ENCODE peak calls at places on chromosomes 3 and 15, in five cellular contexts. L is progenitor cell of endocrine pancreas, P is neural crest cell, V is tibial artery, Y is body of pancreas. T is an unnamed sample.

GRCh38 chr3:60829058-60829457 is 422.2 kb downstream of the FHIT start:
- DNase-seq in P (no peak), V (no peak), L (no peak), Y (no peak), T (no peak)

GRCh38 chr3:49570033-49570654 is 15.9 kb downstream of the BSN start:
- DNase-seq in L (no peak), V (no peak), Y (no peak), P (no peak), T (no peak)

GRCh38 chr15:91306155-91306554 is 206.1 kb downstream of the SV2B start:
- DNase-seq in P (no peak), Y (no peak), L (no peak), V (no peak), T (no peak)

GRCh38 chr3:126270145-126270811 is 86.9 kb downstream of the KLF15 start:
- DNase-seq in L (no peak), P (no peak), V (peak), Y (peak), T (peak)

GRCh38 chr3:42262525-42262924 is 3.5 kb downstream of the CCK start:
- DNase-seq in Y (no peak), P (no peak), V (no peak), L (no peak), T (no peak)

GRCh38 chr3:136804813-136805212 is 14.1 kb upstream of the SLC35G2 start:
- DNase-seq in V (no peak), P (no peak), Y (peak), L (no peak), T (no peak)

GRCh38 chr15:58758141-58758540 is 8.6 kb upstream of the ADAM10 start:
- DNase-seq in Y (no peak), V (no peak), P (no peak), L (no peak), T (peak)

GRCh38 chr3:114205541-114205940 is 26.7 kb upstream of the DRD3 start:
- DNase-seq in P (no peak), V (no peak), L (no peak), Y (no peak), T (no peak)

GRCh38 chr15:98121514-98121913 is 161.0 kb downstream of the ARRDC4 start:
- DNase-seq in V (no peak), Y (no peak), L (no peak), P (no peak), T (no peak)

GRCh38 chr3:157239082-157239704 is 79.2 kb upstream of the CCNL1 start:
- DNase-seq in P (peak), L (peak), Y (peak), V (no peak), T (peak)

GRCh38 chr3:138898301-138898700 is 48.6 kb downstream of the FOXL2 start:
- DNase-seq in Y (no peak), V (no peak), L (no peak), P (no peak), T (no peak)

GRCh38 chr15:44468713-44469385 is 41.4 kb downstream of the CTDSPL2 start:
- DNase-seq in P (no peak), Y (no peak), V (no peak), L (no peak), T (no peak)

DNA sequence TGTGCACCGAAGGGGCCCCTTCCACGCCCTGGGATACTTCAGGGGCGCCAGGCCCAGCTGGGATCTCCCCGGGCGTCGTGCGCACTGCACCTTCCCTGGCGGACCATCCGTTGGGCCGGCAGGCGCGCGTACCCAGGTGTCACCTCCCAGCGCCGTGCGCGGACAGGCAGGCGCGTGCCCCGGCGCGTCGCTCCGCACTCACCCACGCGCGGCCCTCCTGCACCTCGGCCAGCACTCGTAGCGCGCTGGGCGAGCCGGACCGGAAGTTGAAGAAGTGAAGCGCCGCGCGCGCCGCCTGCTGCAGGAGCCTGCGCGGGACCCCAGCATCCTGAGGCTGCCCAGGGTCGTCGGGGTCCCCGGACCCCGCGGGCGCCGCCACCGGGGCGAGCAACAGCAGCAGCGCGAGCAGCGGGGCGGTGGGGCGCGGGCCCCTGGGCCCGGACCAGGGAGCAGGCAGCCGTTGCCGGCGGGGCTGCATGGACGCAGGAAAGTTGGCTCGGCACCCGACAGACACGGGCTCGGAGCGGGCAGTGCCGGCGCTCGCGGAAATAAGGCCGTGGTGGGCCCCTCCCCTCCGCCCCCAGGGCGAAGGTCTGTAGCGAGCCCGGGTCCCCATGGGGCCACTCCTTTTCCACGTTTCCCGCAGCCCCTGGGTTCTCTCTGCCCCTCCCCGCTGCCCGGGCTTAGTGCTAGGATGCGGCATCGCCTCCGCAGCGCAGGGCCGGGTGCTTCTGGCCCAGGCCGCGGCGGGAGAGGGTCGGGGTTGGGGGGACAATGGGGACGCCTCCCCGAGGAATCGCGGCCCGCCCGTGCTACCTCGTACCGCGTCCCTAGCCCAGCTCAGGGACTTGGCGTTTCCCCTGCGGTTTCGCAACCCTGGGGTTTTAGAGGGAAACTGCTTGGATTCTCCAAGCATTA is at the start of gene RARRES1:
- DNase-seq in V (peak), Y (peak), P (peak), L (peak), T (peak)
- TF ChIP-seq CTCF in V (no peak), Y (no peak), P (no peak), L (peak), T (no peak)

GRCh38 chr3:130857336-130858026 is 36.4 kb upstream of the ATP2C1 start:
- DNase-seq in V (no peak), P (no peak), Y (no peak), L (no peak), T (peak)
- TF ChIP-seq CTCF in V (no peak), P (no peak), Y (no peak), L (no peak), T (no peak)

GRCh38 chr3:116150655-116151054 is 294.6 kb downstream of the LSAMP start:
- DNase-seq in Y (no peak), L (no peak), V (no peak), P (no peak), T (no peak)

GRCh38 chr3:116145613-116146012 is 299.7 kb downstream of the LSAMP start:
- DNase-seq in L (no peak), V (no peak), P (no peak), Y (no peak), T (no peak)

GRCh38 chr3:116153174-116153573 is 292.1 kb downstream of the LSAMP start:
- DNase-seq in V (no peak), L (no peak), P (no peak), Y (no peak), T (no peak)

GRCh38 chr3:116154389-116154788 is 290.9 kb downstream of the LSAMP start:
- DNase-seq in L (no peak), Y (no peak), P (no peak), V (no peak), T (no peak)

DNA sequence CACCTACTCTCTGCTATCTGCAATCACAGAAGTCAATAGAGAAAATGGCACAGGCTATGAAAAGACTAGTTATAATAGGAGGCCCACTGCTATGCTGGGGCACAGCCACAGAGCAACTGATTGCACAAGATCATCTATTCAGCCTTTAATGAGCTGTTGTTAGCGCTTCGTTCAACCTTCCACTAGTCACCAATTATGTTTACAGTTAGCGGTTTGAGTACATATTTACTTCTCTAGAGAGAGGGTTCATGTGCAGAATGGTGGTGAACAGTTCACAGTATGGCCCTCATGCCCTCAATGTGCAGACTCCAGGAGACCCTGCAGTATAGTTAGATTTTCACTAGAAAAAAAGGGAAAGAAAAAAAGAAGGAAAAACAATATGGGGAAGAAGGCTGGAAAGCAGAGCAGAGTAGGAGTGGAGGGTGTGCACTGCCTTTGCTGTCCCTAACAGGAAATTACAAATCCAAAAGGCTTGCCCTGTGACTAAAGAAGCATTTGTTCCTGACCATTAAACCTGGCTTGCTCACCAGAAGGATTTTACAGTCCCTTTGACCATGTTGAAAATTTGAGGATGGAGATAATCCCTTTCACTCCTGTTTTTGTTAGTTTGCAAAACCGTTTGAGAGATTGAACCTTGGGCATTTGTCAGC is 296.3 kb downstream of the LSAMP start:
- DNase-seq in V (no peak), L (no peak), Y (no peak), P (no peak), T (no peak)
- TF ChIP-seq CTCF in V (no peak), L (no peak), Y (no peak), P (no peak), T (no peak)

GRCh38 chr3:52897130-52898109 is at the start of gene STIMATE:
- DNase-seq in P (peak), Y (peak), V (peak), L (peak), T (peak)
- TF ChIP-seq CTCF in P (no peak), Y (no peak), V (no peak), L (no peak), T (no peak)

GRCh38 chr15:85298941-85299340 is 81.5 kb upstream of the AKAP13 start:
- DNase-seq in Y (no peak), V (no peak), L (no peak), P (no peak), T (no peak)

GRCh38 chr15:85302271-85302670 is 78.1 kb upstream of the AKAP13 start:
- DNase-seq in L (no peak), V (no peak), P (no peak), Y (no peak), T (no peak)

GRCh38 chr15:85297537-85297936 is 82.9 kb upstream of the AKAP13 start:
- DNase-seq in L (no peak), P (no peak), V (no peak), Y (no peak), T (no peak)

GRCh38 chr15:85298366-85298765 is 82.0 kb upstream of the AKAP13 start:
- DNase-seq in P (no peak), L (no peak), Y (no peak), V (no peak), T (no peak)

DNA sequence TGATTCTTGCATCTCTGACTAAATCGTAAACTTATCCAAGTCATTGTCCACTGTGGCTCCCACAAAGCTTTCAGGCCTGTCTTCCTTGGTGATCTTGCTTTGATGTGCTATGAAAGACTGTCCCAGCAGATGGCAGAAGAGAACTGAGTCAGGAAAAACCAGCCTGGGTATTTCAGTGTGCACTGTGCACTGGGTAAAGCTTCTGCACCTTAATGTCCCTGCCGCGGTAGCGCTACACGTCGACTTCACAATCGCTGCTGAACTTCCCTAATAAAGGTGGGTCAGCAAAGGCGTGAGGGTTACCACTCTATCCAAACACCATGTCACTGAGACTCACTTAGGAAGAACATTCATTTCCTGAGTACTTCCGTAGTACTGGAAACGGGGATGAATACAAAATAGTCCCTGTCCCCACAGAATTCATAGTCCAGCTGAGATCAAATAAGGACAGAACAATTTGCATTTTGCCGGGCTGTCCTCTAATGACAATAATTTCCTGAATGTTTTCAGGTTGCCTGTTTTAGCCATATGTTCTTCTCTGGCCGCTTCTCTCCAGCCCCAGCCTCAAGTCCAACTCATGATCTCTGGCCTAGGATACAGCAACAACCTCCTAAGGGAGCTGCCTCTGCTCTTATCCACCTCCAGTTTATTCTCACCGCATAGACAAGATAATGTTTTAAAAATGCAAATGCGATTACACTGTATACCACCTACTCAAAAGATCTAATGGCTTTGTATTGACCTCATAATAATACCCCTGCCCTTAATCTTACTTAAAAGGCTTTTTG is 83.6 kb upstream of the AKAP13 start:
- DNase-seq in P (peak), Y (peak), V (no peak), L (peak), T (peak)
- TF ChIP-seq CTCF in P (peak), Y (peak), V (peak), L (peak), T (peak)

GRCh38 chr15:99503411-99503810 is 62.4 kb upstream of the MEF2A start:
- DNase-seq in Y (no peak), P (no peak), L (no peak), V (no peak), T (no peak)

GRCh38 chr15:99507016-99507731 is 58.6 kb upstream of the MEF2A start:
- DNase-seq in Y (peak), P (no peak), V (no peak), L (no peak), T (no peak)

GRCh38 chr15:99506399-99506798 is 59.4 kb upstream of the MEF2A start:
- DNase-seq in V (no peak), Y (no peak), L (no peak), P (no peak), T (no peak)

GRCh38 chr15:99504071-99504822 is 61.5 kb upstream of the MEF2A start:
- DNase-seq in L (no peak), P (no peak), Y (no peak), V (no peak), T (no peak)

GRCh38 chr15:99504823-99505551 is 60.8 kb upstream of the MEF2A start:
- DNase-seq in Y (no peak), V (no peak), P (no peak), L (no peak), T (no peak)
- TF ChIP-seq CTCF in Y (no peak), V (no peak), P (no peak), L (no peak), T (peak)

GRCh38 chr15:100650685-100651084 is 48.3 kb downstream of the ASB7 start:
- DNase-seq in V (no peak), P (no peak), L (no peak), Y (no peak), T (peak)
- TF ChIP-seq CTCF in V (no peak), P (peak), L (peak), Y (peak), T (peak)

T was measured in Calu3.